ENCODE peak calls at places on chromosome 20, in eight cellular contexts. H is RWPE1, V is foreskin fibroblast, C is heart right ventricle, O is HFFc6, W is MCF 10A, A is thoracic aorta, Y is brain microvascular endothelial cell. U is an unnamed sample.

GRCh38 chr20:4787069-4787468 is 65.4 kb downstream of the PRND start:
- DNase-seq in H (no peak), V (peak; percentile 58), C (no peak), O (peak; percentile 38), W (peak; percentile 9), A (no peak), Y (peak; percentile 6), U (no peak)

GRCh38 chr20:31570735-31571617 is 34.1 kb upstream of the ID1 start:
- DNase-seq in H (no peak), V (peak; percentile 95), C (no peak), O (peak; percentile 70), W (no peak), A (no peak), Y (no peak), U (no peak)

GRCh38 chr20:38057351-38057972 is 23.9 kb downstream of the RPRD1B start:
- DNase-seq in H (peak; percentile 92), V (peak; percentile 88), C (peak; percentile 83), O (peak; percentile 50), W (peak; percentile 88), A (peak; percentile 70), Y (peak; percentile 62), U (peak; percentile 84)

GRCh38 chr20:40326794-40327193 is 362.2 kb downstream of the MAFB start:
- DNase-seq in H (no peak), V (no peak), C (peak; percentile 15), O (no peak), W (peak; percentile 16), A (no peak), Y (no peak), U (no peak)

GRCh38 chr20:19828233-19828632 is 70.2 kb downstream of the RIN2 start:
- DNase-seq in H (peak; percentile 59), V (peak; percentile 23), C (no peak), O (peak; percentile 68), W (peak; percentile 72), A (no peak), Y (peak; percentile 76), U (no peak)

GRCh38 chr20:43430265-43430664 is 27.4 kb upstream of the SRSF6 start:
- DNase-seq in H (no peak), V (no peak), C (no peak), O (no peak), W (no peak), A (no peak), Y (no peak), U (no peak)

GRCh38 chr20:58542411-58543095 is 27.4 kb upstream of the APCDD1L start:
- DNase-seq in H (peak; percentile 45), V (peak; percentile 28), C (no peak), O (no peak), W (peak; percentile 14), A (no peak), Y (no peak), U (peak; percentile 63)

GRCh38 chr20:34994509-34995131 is 39.0 kb downstream of the MYH7B start:
- DNase-seq in H (no peak), V (no peak), C (no peak), O (no peak), W (no peak), A (no peak), Y (no peak), U (no peak)

GRCh38 chr20:63830821-63831593 is at the start of gene ZBTB46:
- DNase-seq in H (peak; percentile 98), V (peak; percentile 79), C (peak; percentile 62), O (no peak), W (peak; percentile 37), A (no peak), Y (no peak), U (no peak)

GRCh38 chr20:25280574-25281535 is 33.0 kb downstream of the PYGB start:
- DNase-seq in H (no peak), V (no peak), C (peak; percentile 3), O (no peak), W (no peak), A (no peak), Y (no peak), U (no peak)

GRCh38 chr20:13772529-13772928 is 12.2 kb downstream of the ESF1 start:
- DNase-seq in H (no peak), V (peak; percentile 53), C (no peak), O (no peak), W (no peak), A (no peak), Y (no peak), U (no peak)

GRCh38 chr20:34473262-34473883 is 42.8 kb upstream of the DYNLRB1 start:
- DNase-seq in H (peak; percentile 31), V (peak; percentile 87), C (peak; percentile 40), O (peak; percentile 11), W (peak; percentile 59), A (no peak), Y (peak; percentile 43), U (no peak)

GRCh38 chr20:5863040-5863811 is 87.1 kb downstream of the TRMT6 start:
- DNase-seq in H (peak; percentile 59), V (peak; percentile 54), C (no peak), O (peak; percentile 55), W (peak; percentile 90), A (no peak), Y (peak; percentile 82), U (no peak)

GRCh38 chr20:35539756-35540212 is 2.1 kb upstream of the ERGIC3 start:
- DNase-seq in H (no peak), V (no peak), C (no peak), O (no peak), W (no peak), A (no peak), Y (no peak), U (no peak)

GRCh38 chr20:4714818-4715217 is 6.9 kb upstream of the PRND start:
- DNase-seq in H (no peak), V (no peak), C (no peak), O (no peak), W (no peak), A (no peak), Y (no peak), U (no peak)

GRCh38 chr20:49424536-49424935 is 57.9 kb downstream of the KCNB1 start:
- DNase-seq in H (no peak), V (no peak), C (peak; percentile 24), O (no peak), W (no peak), A (no peak), Y (no peak), U (no peak)

GRCh38 chr20:33993800-33994623 is at the start of gene RALY:
- DNase-seq in H (peak; percentile 89), V (peak; percentile 92), C (peak; percentile 86), O (peak; percentile 49), W (peak; percentile 80), A (peak; percentile 50), Y (peak; percentile 49), U (peak; percentile 94)

GRCh38 chr20:19889011-19889953 is 127.9 kb upstream of the NAA20 start:
- DNase-seq in H (peak; percentile 38), V (peak; percentile 61), C (peak; percentile 84), O (peak; percentile 52), W (peak; percentile 48), A (no peak), Y (peak; percentile 63), U (no peak)

GRCh38 chr20:3654326-3655031 is 8.7 kb downstream of the GFRA4 start:
- DNase-seq in H (no peak), V (no peak), C (no peak), O (no peak), W (no peak), A (no peak), Y (no peak), U (no peak)

GRCh38 chr20:63819224-63819917 is 11.7 kb downstream of the ZBTB46 start:
- DNase-seq in H (peak; percentile 45), V (peak; percentile 71), C (no peak), O (peak; percentile 21), W (no peak), A (no peak), Y (peak; percentile 30), U (no peak)

GRCh38 chr20:5657190-5657872 is 92.9 kb upstream of the SHLD1 start:
- DNase-seq in H (peak; percentile 89), V (peak; percentile 89), C (peak; percentile 46), O (peak; percentile 97), W (peak; percentile 99), A (no peak), Y (peak; percentile 95), U (no peak)

GRCh38 chr20:48657426-48658197 is 170.2 kb downstream of the PREX1 start:
- DNase-seq in H (peak; percentile 95), V (peak; percentile 86), C (peak; percentile 69), O (peak; percentile 58), W (peak; percentile 88), A (peak; percentile 28), Y (peak; percentile 69), U (no peak)

GRCh38 chr20:48411265-48411664 is 416.5 kb downstream of the PREX1 start:
- DNase-seq in H (no peak), V (no peak), C (no peak), O (no peak), W (no peak), A (no peak), Y (no peak), U (no peak)

GRCh38 chr20:58746551-58747399 is 54.2 kb downstream of the NPEPL1 start:
- DNase-seq in H (no peak), V (no peak), C (no peak), O (no peak), W (no peak), A (no peak), Y (no peak), U (peak; percentile 22)

GRCh38 chr20:61414455-61414991 is 162.5 kb downstream of the CDH4 start:
- DNase-seq in H (no peak), V (no peak), C (no peak), O (no peak), W (no peak), A (no peak), Y (no peak), U (no peak)

GRCh38 chr20:227439-228105 is 514 bp downstream of the DEFB129 start:
- DNase-seq in H (no peak), V (no peak), C (no peak), O (no peak), W (no peak), A (no peak), Y (no peak), U (no peak)
- TF ChIP-seq CTCF in H (no peak), V (no peak), C (no peak), O (no peak), W (no peak), A (no peak), Y (no peak), U (no peak)

GRCh38 chr20:23151885-23152284 is 65.8 kb upstream of the CD93 start:
- DNase-seq in H (no peak), V (peak; percentile 37), C (peak; percentile 8), O (no peak), W (no peak), A (no peak), Y (no peak), U (no peak)
- TF ChIP-seq CTCF in H (no peak), V (no peak), C (no peak), O (peak; percentile 34), W (no peak), A (no peak), Y (no peak), U (no peak)

GRCh38 chr20:53208110-53208908 is 236.2 kb downstream of the TSHZ2 start:
- DNase-seq in H (no peak), V (no peak), C (no peak), O (no peak), W (no peak), A (no peak), Y (no peak), U (no peak)
- TF ChIP-seq CTCF in H (no peak), V (no peak), C (no peak), O (no peak), W (no peak), A (no peak), Y (no peak), U (peak; percentile 51)

GRCh38 chr20:45469336-45470261 is at the start of gene WFDC2:
- DNase-seq in H (no peak), V (no peak), C (no peak), O (no peak), W (no peak), A (no peak), Y (no peak), U (no peak)
- TF ChIP-seq CTCF in H (no peak), V (no peak), C (no peak), O (no peak), W (no peak), A (no peak), Y (no peak), U (peak; percentile 31)